ENCODE peak calls at places on chromosomes 5 and 9, in eight cellular contexts. One of them, this sample, is unnamed.

GRCh38 chr5:67623078-67623477 is 426.5 kb upstream of the CD180 start:
- DNase-seq in activated CD4-positive, alpha-beta T cell treated with anti-CD3 and anti-CD28 coated beads for 24 hours: no peak
- DNase-seq in H7: no peak
- DNase-seq in fibroblast of lung: no peak
- DNase-seq in SK-N-SH: no peak
- DNase-seq in activated T-cell treated with anti-CD3 and anti-CD28 coated beads for 1 hour: no peak
- DNase-seq in smooth muscle cell of the brain vasculature: no peak
- DNase-seq in stimulated activated CD4-positive, alpha-beta T cell treated with anti-CD3 and anti-CD28 coated beads, Interleukin-1b, Interleukin-23, amount 100 ng/mL, for 4 hours: no peak
- DNase-seq in this sample: no peak

GRCh38 chr5:8845316-8845715 is 700.6 kb downstream of the SEMA5A start:
- DNase-seq in H7: no peak
- DNase-seq in SK-N-SH: no peak
- DNase-seq in stimulated activated CD4-positive, alpha-beta T cell treated with anti-CD3 and anti-CD28 coated beads, Interleukin-1b, Interleukin-23, amount 100 ng/mL, for 4 hours: no peak
- DNase-seq in smooth muscle cell of the brain vasculature: no peak
- DNase-seq in activated T-cell treated with anti-CD3 and anti-CD28 coated beads for 1 hour: no peak
- DNase-seq in activated CD4-positive, alpha-beta T cell treated with anti-CD3 and anti-CD28 coated beads for 24 hours: no peak
- DNase-seq in fibroblast of lung: peak
- DNase-seq in this sample: no peak

GRCh38 chr9:13278023-13278367 is 1.5 kb downstream of the MPDZ start:
- DNase-seq in fibroblast of lung: peak
- DNase-seq in smooth muscle cell of the brain vasculature: no peak
- DNase-seq in activated T-cell treated with anti-CD3 and anti-CD28 coated beads for 1 hour: no peak
- DNase-seq in activated CD4-positive, alpha-beta T cell treated with anti-CD3 and anti-CD28 coated beads for 24 hours: no peak
- DNase-seq in H7: no peak
- DNase-seq in stimulated activated CD4-positive, alpha-beta T cell treated with anti-CD3 and anti-CD28 coated beads, Interleukin-1b, Interleukin-23, amount 100 ng/mL, for 4 hours: no peak
- DNase-seq in SK-N-SH: no peak
- DNase-seq in this sample: no peak

GRCh38 chr9:96086936-96087582 is 211.6 kb downstream of the ERCC6L2 start:
- DNase-seq in fibroblast of lung: no peak
- DNase-seq in activated CD4-positive, alpha-beta T cell treated with anti-CD3 and anti-CD28 coated beads for 24 hours: no peak
- DNase-seq in stimulated activated CD4-positive, alpha-beta T cell treated with anti-CD3 and anti-CD28 coated beads, Interleukin-1b, Interleukin-23, amount 100 ng/mL, for 4 hours: no peak
- DNase-seq in activated T-cell treated with anti-CD3 and anti-CD28 coated beads for 1 hour: no peak
- DNase-seq in smooth muscle cell of the brain vasculature: no peak
- DNase-seq in H7: no peak
- DNase-seq in SK-N-SH: no peak
- DNase-seq in this sample: no peak

GRCh38 chr5:77355074-77355473 is 137.0 kb downstream of the WDR41 start:
- DNase-seq in activated CD4-positive, alpha-beta T cell treated with anti-CD3 and anti-CD28 coated beads for 24 hours: no peak
- DNase-seq in activated T-cell treated with anti-CD3 and anti-CD28 coated beads for 1 hour: no peak
- DNase-seq in smooth muscle cell of the brain vasculature: no peak
- DNase-seq in stimulated activated CD4-positive, alpha-beta T cell treated with anti-CD3 and anti-CD28 coated beads, Interleukin-1b, Interleukin-23, amount 100 ng/mL, for 4 hours: no peak
- DNase-seq in SK-N-SH: no peak
- DNase-seq in fibroblast of lung: no peak
- DNase-seq in H7: no peak
- DNase-seq in this sample: no peak

GRCh38 chr5:129460951-129461815 is 1.1 kb downstream of the ADAMTS19 start:
- DNase-seq in H7: peak
- DNase-seq in fibroblast of lung: peak
- DNase-seq in stimulated activated CD4-positive, alpha-beta T cell treated with anti-CD3 and anti-CD28 coated beads, Interleukin-1b, Interleukin-23, amount 100 ng/mL, for 4 hours: no peak
- DNase-seq in activated CD4-positive, alpha-beta T cell treated with anti-CD3 and anti-CD28 coated beads for 24 hours: no peak
- DNase-seq in SK-N-SH: peak
- DNase-seq in activated T-cell treated with anti-CD3 and anti-CD28 coated beads for 1 hour: no peak
- DNase-seq in smooth muscle cell of the brain vasculature: no peak
- DNase-seq in this sample: peak

GRCh38 chr9:93617273-93617672 is 40.9 kb downstream of the PHF2 start:
- DNase-seq in activated T-cell treated with anti-CD3 and anti-CD28 coated beads for 1 hour: no peak
- DNase-seq in H7: peak
- DNase-seq in stimulated activated CD4-positive, alpha-beta T cell treated with anti-CD3 and anti-CD28 coated beads, Interleukin-1b, Interleukin-23, amount 100 ng/mL, for 4 hours: no peak
- DNase-seq in SK-N-SH: no peak
- DNase-seq in fibroblast of lung: no peak
- DNase-seq in activated CD4-positive, alpha-beta T cell treated with anti-CD3 and anti-CD28 coated beads for 24 hours: no peak
- DNase-seq in smooth muscle cell of the brain vasculature: no peak
- DNase-seq in this sample: no peak

GRCh38 chr9:120191141-120191540 is 388.8 kb downstream of the CDK5RAP2 start:
- DNase-seq in SK-N-SH: no peak
- DNase-seq in stimulated activated CD4-positive, alpha-beta T cell treated with anti-CD3 and anti-CD28 coated beads, Interleukin-1b, Interleukin-23, amount 100 ng/mL, for 4 hours: no peak
- DNase-seq in activated T-cell treated with anti-CD3 and anti-CD28 coated beads for 1 hour: no peak
- DNase-seq in fibroblast of lung: no peak
- DNase-seq in H7: no peak
- DNase-seq in activated CD4-positive, alpha-beta T cell treated with anti-CD3 and anti-CD28 coated beads for 24 hours: no peak
- DNase-seq in smooth muscle cell of the brain vasculature: no peak
- DNase-seq in this sample: no peak

GRCh38 chr9:74391816-74392215 is 105.3 kb upstream of the RORB start:
- DNase-seq in stimulated activated CD4-positive, alpha-beta T cell treated with anti-CD3 and anti-CD28 coated beads, Interleukin-1b, Interleukin-23, amount 100 ng/mL, for 4 hours: no peak
- DNase-seq in fibroblast of lung: no peak
- DNase-seq in smooth muscle cell of the brain vasculature: no peak
- DNase-seq in H7: no peak
- DNase-seq in SK-N-SH: no peak
- DNase-seq in activated CD4-positive, alpha-beta T cell treated with anti-CD3 and anti-CD28 coated beads for 24 hours: no peak
- DNase-seq in activated T-cell treated with anti-CD3 and anti-CD28 coated beads for 1 hour: no peak
- DNase-seq in this sample: no peak

GRCh38 chr5:55570026-55570425 is 35.3 kb upstream of the PLPP1 start:
- DNase-seq in stimulated activated CD4-positive, alpha-beta T cell treated with anti-CD3 and anti-CD28 coated beads, Interleukin-1b, Interleukin-23, amount 100 ng/mL, for 4 hours: no peak
- DNase-seq in SK-N-SH: no peak
- DNase-seq in fibroblast of lung: no peak
- DNase-seq in activated CD4-positive, alpha-beta T cell treated with anti-CD3 and anti-CD28 coated beads for 24 hours: no peak
- DNase-seq in smooth muscle cell of the brain vasculature: no peak
- DNase-seq in H7: no peak
- DNase-seq in activated T-cell treated with anti-CD3 and anti-CD28 coated beads for 1 hour: no peak
- DNase-seq in this sample: no peak

GRCh38 chr5:138466058-138466899 is 1.0 kb downstream of the EGR1 start:
- DNase-seq in stimulated activated CD4-positive, alpha-beta T cell treated with anti-CD3 and anti-CD28 coated beads, Interleukin-1b, Interleukin-23, amount 100 ng/mL, for 4 hours: no peak
- DNase-seq in H7: peak
- DNase-seq in activated T-cell treated with anti-CD3 and anti-CD28 coated beads for 1 hour: peak
- DNase-seq in activated CD4-positive, alpha-beta T cell treated with anti-CD3 and anti-CD28 coated beads for 24 hours: no peak
- DNase-seq in SK-N-SH: peak
- DNase-seq in fibroblast of lung: peak
- DNase-seq in smooth muscle cell of the brain vasculature: no peak
- DNase-seq in this sample: peak

GRCh38 chr5:122773615-122774014 is 1.3 kb upstream of the SNX2 start:
- DNase-seq in H7: no peak
- DNase-seq in stimulated activated CD4-positive, alpha-beta T cell treated with anti-CD3 and anti-CD28 coated beads, Interleukin-1b, Interleukin-23, amount 100 ng/mL, for 4 hours: no peak
- DNase-seq in fibroblast of lung: no peak
- DNase-seq in activated T-cell treated with anti-CD3 and anti-CD28 coated beads for 1 hour: no peak
- DNase-seq in SK-N-SH: no peak
- DNase-seq in activated CD4-positive, alpha-beta T cell treated with anti-CD3 and anti-CD28 coated beads for 24 hours: no peak
- DNase-seq in smooth muscle cell of the brain vasculature: no peak
- DNase-seq in this sample: no peak

GRCh38 chr5:158709279-158709678 is 390.4 kb downstream of the EBF1 start:
- DNase-seq in fibroblast of lung: no peak
- DNase-seq in activated T-cell treated with anti-CD3 and anti-CD28 coated beads for 1 hour: no peak
- DNase-seq in smooth muscle cell of the brain vasculature: no peak
- DNase-seq in H7: peak
- DNase-seq in activated CD4-positive, alpha-beta T cell treated with anti-CD3 and anti-CD28 coated beads for 24 hours: no peak
- DNase-seq in SK-N-SH: no peak
- DNase-seq in stimulated activated CD4-positive, alpha-beta T cell treated with anti-CD3 and anti-CD28 coated beads, Interleukin-1b, Interleukin-23, amount 100 ng/mL, for 4 hours: no peak
- DNase-seq in this sample: no peak

GRCh38 chr9:23123048-23123632 is 676.5 kb downstream of the DMRTA1 start:
- DNase-seq in activated CD4-positive, alpha-beta T cell treated with anti-CD3 and anti-CD28 coated beads for 24 hours: no peak
- DNase-seq in fibroblast of lung: peak
- DNase-seq in activated T-cell treated with anti-CD3 and anti-CD28 coated beads for 1 hour: no peak
- DNase-seq in SK-N-SH: peak
- DNase-seq in H7: peak
- DNase-seq in stimulated activated CD4-positive, alpha-beta T cell treated with anti-CD3 and anti-CD28 coated beads, Interleukin-1b, Interleukin-23, amount 100 ng/mL, for 4 hours: no peak
- DNase-seq in smooth muscle cell of the brain vasculature: peak
- DNase-seq in this sample: peak

GRCh38 chr5:20445326-20445860 is 457.4 kb upstream of the CDH18 start:
- DNase-seq in activated T-cell treated with anti-CD3 and anti-CD28 coated beads for 1 hour: no peak
- DNase-seq in fibroblast of lung: no peak
- DNase-seq in SK-N-SH: no peak
- DNase-seq in smooth muscle cell of the brain vasculature: no peak
- DNase-seq in activated CD4-positive, alpha-beta T cell treated with anti-CD3 and anti-CD28 coated beads for 24 hours: no peak
- DNase-seq in H7: no peak
- DNase-seq in stimulated activated CD4-positive, alpha-beta T cell treated with anti-CD3 and anti-CD28 coated beads, Interleukin-1b, Interleukin-23, amount 100 ng/mL, for 4 hours: no peak
- DNase-seq in this sample: no peak